ENCODE peak calls at places on chromosomes 11 and 22, in five cellular contexts. One of them, this sample, is unnamed.

GRCh38 chr22:26995222-26995621 is 337.8 kb downstream of the MIAT start:
- DNase-seq in pancreas: peak; percentile 73
- DNase-seq in mammary epithelial cell: no peak
- DNase-seq in endothelial cell of umbilical vein: no peak
- DNase-seq in PC-9: no peak
- DNase-seq in this sample: no peak

GRCh38 chr22:18110194-18110943 is at the start of gene TUBA8:
- DNase-seq in pancreas: peak; percentile 60
- DNase-seq in mammary epithelial cell: peak; percentile 25
- DNase-seq in endothelial cell of umbilical vein: peak; percentile 29
- DNase-seq in PC-9: no peak
- DNase-seq in this sample: peak; percentile 14

GRCh38 chr11:134554106-134554505 is 142.1 kb upstream of the B3GAT1 start:
- DNase-seq in pancreas: no peak
- DNase-seq in mammary epithelial cell: no peak
- DNase-seq in endothelial cell of umbilical vein: no peak
- DNase-seq in PC-9: no peak
- DNase-seq in this sample: no peak

GRCh38 chr11:134714021-134714656 is 302.1 kb upstream of the B3GAT1 start:
- DNase-seq in pancreas: no peak
- DNase-seq in mammary epithelial cell: no peak
- DNase-seq in endothelial cell of umbilical vein: no peak
- DNase-seq in PC-9: no peak
- DNase-seq in this sample: no peak

GRCh38 chr22:20433686-20434241 is 3.9 kb downstream of the SCARF2 start:
- DNase-seq in pancreas: no peak
- DNase-seq in mammary epithelial cell: no peak
- DNase-seq in endothelial cell of umbilical vein: no peak
- DNase-seq in PC-9: no peak
- DNase-seq in this sample: no peak

GRCh38 chr11:32081129-32081641 is 9.7 kb upstream of the RCN1 start:
- DNase-seq in pancreas: no peak
- DNase-seq in mammary epithelial cell: peak; percentile 71
- DNase-seq in endothelial cell of umbilical vein: no peak
- DNase-seq in PC-9: peak; percentile 71
- DNase-seq in this sample: peak; percentile 40

GRCh38 chr11:70398834-70399680 is 728 bp downstream of the CTTN start:
- DNase-seq in pancreas: peak; percentile 59
- DNase-seq in mammary epithelial cell: no peak
- DNase-seq in endothelial cell of umbilical vein: no peak
- DNase-seq in PC-9: no peak
- DNase-seq in this sample: no peak

GRCh38 chr22:36383110-36383581 is 4.6 kb downstream of the MYH9 start:
- DNase-seq in pancreas: no peak
- DNase-seq in mammary epithelial cell: peak; percentile 82
- DNase-seq in endothelial cell of umbilical vein: peak; percentile 47
- DNase-seq in PC-9: peak; percentile 85
- DNase-seq in this sample: peak; percentile 73

GRCh38 chr11:71237853-71238252 is 14.5 kb downstream of the SHANK2 start:
- DNase-seq in pancreas: no peak
- DNase-seq in mammary epithelial cell: no peak
- DNase-seq in endothelial cell of umbilical vein: no peak
- DNase-seq in PC-9: no peak
- DNase-seq in this sample: no peak

GRCh38 chr11:1453611-1454386 is 32.8 kb downstream of the MOB2 start:
- DNase-seq in pancreas: peak; percentile 72
- DNase-seq in mammary epithelial cell: no peak
- DNase-seq in endothelial cell of umbilical vein: no peak
- DNase-seq in PC-9: no peak
- DNase-seq in this sample: no peak

GRCh38 chr11:15663778-15664218 is 549.1 kb downstream of the INSC start:
- DNase-seq in pancreas: no peak
- DNase-seq in mammary epithelial cell: no peak
- DNase-seq in endothelial cell of umbilical vein: no peak
- DNase-seq in PC-9: no peak
- DNase-seq in this sample: no peak

GRCh38 chr11:69449320-69450063 is 32.0 kb upstream of the LINC01488 start:
- DNase-seq in pancreas: peak; percentile 46
- DNase-seq in mammary epithelial cell: no peak
- DNase-seq in endothelial cell of umbilical vein: peak; percentile 92
- DNase-seq in PC-9: peak; percentile 59
- DNase-seq in this sample: peak; percentile 59

GRCh38 chr22:46413725-46414379 is 78.3 kb downstream of the TRMU start:
- DNase-seq in pancreas: no peak
- DNase-seq in mammary epithelial cell: no peak
- DNase-seq in endothelial cell of umbilical vein: no peak
- DNase-seq in PC-9: no peak
- DNase-seq in this sample: no peak

GRCh38 chr22:35258144-35258988 is 1.1 kb downstream of the HMGXB4 start:
- DNase-seq in pancreas: no peak
- DNase-seq in mammary epithelial cell: peak; percentile 21
- DNase-seq in endothelial cell of umbilical vein: peak; percentile 45
- DNase-seq in PC-9: no peak
- DNase-seq in this sample: no peak

GRCh38 chr22:46825145-46825544 is 62.7 kb downstream of the TBC1D22A start:
- DNase-seq in pancreas: no peak
- DNase-seq in mammary epithelial cell: no peak
- DNase-seq in endothelial cell of umbilical vein: no peak
- DNase-seq in PC-9: no peak
- DNase-seq in this sample: no peak

GRCh38 chr11:16403448-16403803 is 47.1 kb upstream of the SOX6 start:
- DNase-seq in pancreas: no peak
- DNase-seq in mammary epithelial cell: no peak
- DNase-seq in endothelial cell of umbilical vein: peak; percentile 6
- DNase-seq in PC-9: no peak
- DNase-seq in this sample: no peak

GRCh38 chr11:20207781-20208621 is 47.7 kb upstream of the DBX1 start:
- DNase-seq in pancreas: no peak
- DNase-seq in mammary epithelial cell: no peak
- DNase-seq in endothelial cell of umbilical vein: no peak
- DNase-seq in PC-9: no peak
- DNase-seq in this sample: no peak

GRCh38 chr11:3109921-3110706 is 52.9 kb upstream of the CARS1 start:
- DNase-seq in pancreas: peak; percentile 52
- DNase-seq in mammary epithelial cell: peak; percentile 34
- DNase-seq in endothelial cell of umbilical vein: peak; percentile 28
- DNase-seq in PC-9: no peak
- DNase-seq in this sample: no peak

GRCh38 chr11:28384418-28384817 is 276.2 kb downstream of the METTL15 start:
- DNase-seq in pancreas: no peak
- DNase-seq in mammary epithelial cell: peak; percentile 91
- DNase-seq in endothelial cell of umbilical vein: no peak
- DNase-seq in PC-9: no peak
- DNase-seq in this sample: peak; percentile 99

GRCh38 chr11:96254854-96255253 is 88.1 kb downstream of the MAML2 start:
- DNase-seq in pancreas: no peak
- DNase-seq in mammary epithelial cell: no peak
- DNase-seq in endothelial cell of umbilical vein: no peak
- DNase-seq in PC-9: no peak
- DNase-seq in this sample: no peak

GRCh38 chr11:132644511-132644910 is 887.8 kb downstream of the OPCML start:
- DNase-seq in pancreas: no peak
- DNase-seq in mammary epithelial cell: no peak
- DNase-seq in endothelial cell of umbilical vein: no peak
- DNase-seq in PC-9: no peak
- DNase-seq in this sample: no peak

GRCh38 chr11:115606223-115607220 is 102.3 kb upstream of the CADM1 start:
- DNase-seq in pancreas: peak; percentile 36
- DNase-seq in mammary epithelial cell: no peak
- DNase-seq in endothelial cell of umbilical vein: no peak
- DNase-seq in PC-9: no peak
- DNase-seq in this sample: peak; percentile 9

GRCh38 chr11:911031-911889 is 650 bp upstream of the CHID1 start:
- DNase-seq in pancreas: peak; percentile 33
- DNase-seq in mammary epithelial cell: peak; percentile 38
- DNase-seq in endothelial cell of umbilical vein: peak; percentile 51
- DNase-seq in PC-9: peak; percentile 61
- DNase-seq in this sample: peak; percentile 59

GRCh38 chr22:46538816-46539163 is 1.4 kb upstream of the CELSR1 start:
- DNase-seq in pancreas: no peak
- DNase-seq in mammary epithelial cell: peak; percentile 78
- DNase-seq in endothelial cell of umbilical vein: no peak
- DNase-seq in PC-9: peak; percentile 62
- DNase-seq in this sample: peak; percentile 38

GRCh38 chr22:43878831-43879550 is 12.8 kb downstream of the PNPLA5 start:
- DNase-seq in pancreas: no peak
- DNase-seq in mammary epithelial cell: no peak
- DNase-seq in endothelial cell of umbilical vein: no peak
- DNase-seq in PC-9: no peak
- DNase-seq in this sample: no peak

DNA sequence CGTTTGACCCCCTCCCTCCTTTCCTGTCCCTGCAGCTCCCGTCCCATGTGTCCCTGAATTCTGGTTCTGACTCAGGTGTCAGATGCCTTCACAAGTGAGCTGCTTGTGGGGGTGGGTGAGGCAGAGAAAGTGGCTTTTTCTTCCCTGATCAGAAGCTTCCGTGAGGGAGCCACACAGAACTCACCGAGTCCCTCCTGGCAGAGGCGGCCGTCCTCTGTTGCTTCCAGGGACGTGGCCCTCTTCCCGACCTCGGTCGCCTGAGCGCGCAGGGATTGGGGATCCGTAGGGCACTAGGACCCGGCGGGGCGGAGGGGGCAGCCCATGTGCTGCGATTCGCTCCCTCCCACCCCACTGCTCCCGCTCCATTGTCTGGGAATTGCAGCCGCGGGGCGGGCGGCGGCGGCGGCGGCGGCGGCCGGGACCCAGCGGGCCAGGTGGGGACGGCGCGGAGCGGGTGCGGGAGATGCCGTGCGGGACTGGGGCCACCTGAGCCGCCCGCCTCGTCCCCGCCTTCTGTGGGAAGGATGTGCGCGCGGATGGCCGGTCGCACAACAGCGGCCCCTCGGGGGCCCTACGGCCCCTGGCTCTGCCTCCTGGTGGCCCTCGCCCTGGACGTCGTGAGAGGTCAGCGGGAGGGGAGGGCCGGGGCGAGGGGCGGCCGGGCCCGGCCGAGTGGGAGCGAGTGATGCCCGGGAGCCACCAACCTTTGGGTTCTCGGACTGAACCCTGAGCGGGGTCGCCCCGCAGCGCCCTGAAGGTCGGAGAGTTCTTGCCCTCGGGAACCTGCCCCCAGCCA is at the start of gene TMEM132A:
- DNase-seq in pancreas: peak; percentile 77
- DNase-seq in mammary epithelial cell: peak; percentile 70
- DNase-seq in endothelial cell of umbilical vein: peak; percentile 61
- DNase-seq in PC-9: peak; percentile 47
- DNase-seq in this sample: peak; percentile 62
- TF ChIP-seq CTCF in pancreas: no peak
- TF ChIP-seq CTCF in mammary epithelial cell: no peak
- TF ChIP-seq CTCF in endothelial cell of umbilical vein: peak; percentile 4
- TF ChIP-seq CTCF in PC-9: no peak
- TF ChIP-seq CTCF in this sample: no peak

DNA sequence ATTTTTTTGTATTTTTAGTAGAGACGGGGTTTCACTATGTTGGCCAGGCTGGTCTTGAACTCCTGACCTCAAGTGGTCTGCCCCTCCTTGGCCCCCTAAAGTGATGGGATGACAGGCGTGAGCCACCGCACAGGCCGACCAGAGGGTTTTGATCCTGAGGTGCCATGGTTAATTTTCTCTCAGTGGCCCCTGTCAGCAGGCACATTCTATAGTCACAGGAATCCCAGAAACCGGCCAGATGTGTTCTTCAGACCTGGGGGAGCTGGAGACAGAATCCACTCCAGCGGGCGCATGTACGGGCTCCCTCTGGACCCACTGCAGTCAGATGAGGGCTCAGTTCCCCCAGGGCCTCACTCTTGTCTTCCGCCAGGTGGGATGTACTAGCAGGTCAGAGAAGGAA is 17.0 kb downstream of the IGLL1 start:
- DNase-seq in pancreas: no peak
- DNase-seq in mammary epithelial cell: no peak
- DNase-seq in endothelial cell of umbilical vein: no peak
- DNase-seq in PC-9: no peak
- DNase-seq in this sample: no peak
- H3K27me3 ChIP-seq in pancreas: no peaks in the 10 kb centered on the region
- H3K27me3 ChIP-seq in mammary epithelial cell: peaks cover 18% of the 10 kb centered on the region
- H3K27me3 ChIP-seq in endothelial cell of umbilical vein: peaks cover 19% of the 10 kb centered on the region
- H3K27me3 ChIP-seq in PC-9: peaks cover 45% of the 10 kb centered on the region
- H3K27me3 ChIP-seq in this sample: peaks cover 17% of the 10 kb centered on the region

GRCh38 chr11:73760066-73760679 is 701 bp downstream of the RAB6A start:
- DNase-seq in pancreas: peak; percentile 76
- DNase-seq in mammary epithelial cell: peak; percentile 18
- DNase-seq in endothelial cell of umbilical vein: peak; percentile 49
- DNase-seq in PC-9: no peak
- DNase-seq in this sample: no peak

GRCh38 chr11:73760680-73761402 is at the start of gene RAB6A:
- DNase-seq in pancreas: peak; percentile 100
- DNase-seq in mammary epithelial cell: peak; percentile 99
- DNase-seq in endothelial cell of umbilical vein: peak; percentile 100
- DNase-seq in PC-9: peak; percentile 98
- DNase-seq in this sample: peak; percentile 100

GRCh38 chr11:73762732-73763131 is 1.9 kb upstream of the RAB6A start:
- DNase-seq in pancreas: no peak
- DNase-seq in mammary epithelial cell: no peak
- DNase-seq in endothelial cell of umbilical vein: no peak
- DNase-seq in PC-9: no peak
- DNase-seq in this sample: no peak

GRCh38 chr11:73759520-73760065 is 1.3 kb downstream of the RAB6A start:
- DNase-seq in pancreas: no peak
- DNase-seq in mammary epithelial cell: no peak
- DNase-seq in endothelial cell of umbilical vein: peak; percentile 60
- DNase-seq in PC-9: no peak
- DNase-seq in this sample: no peak

GRCh38 chr11:73761403-73761945 is 600 bp upstream of the RAB6A start:
- DNase-seq in pancreas: peak; percentile 48
- DNase-seq in mammary epithelial cell: peak; percentile 15
- DNase-seq in endothelial cell of umbilical vein: no peak
- DNase-seq in PC-9: no peak
- DNase-seq in this sample: no peak
- TF ChIP-seq CTCF in pancreas: peak; percentile 0
- TF ChIP-seq CTCF in mammary epithelial cell: no peak
- TF ChIP-seq CTCF in endothelial cell of umbilical vein: no peak
- TF ChIP-seq CTCF in PC-9: no peak
- TF ChIP-seq CTCF in this sample: no peak

DNA sequence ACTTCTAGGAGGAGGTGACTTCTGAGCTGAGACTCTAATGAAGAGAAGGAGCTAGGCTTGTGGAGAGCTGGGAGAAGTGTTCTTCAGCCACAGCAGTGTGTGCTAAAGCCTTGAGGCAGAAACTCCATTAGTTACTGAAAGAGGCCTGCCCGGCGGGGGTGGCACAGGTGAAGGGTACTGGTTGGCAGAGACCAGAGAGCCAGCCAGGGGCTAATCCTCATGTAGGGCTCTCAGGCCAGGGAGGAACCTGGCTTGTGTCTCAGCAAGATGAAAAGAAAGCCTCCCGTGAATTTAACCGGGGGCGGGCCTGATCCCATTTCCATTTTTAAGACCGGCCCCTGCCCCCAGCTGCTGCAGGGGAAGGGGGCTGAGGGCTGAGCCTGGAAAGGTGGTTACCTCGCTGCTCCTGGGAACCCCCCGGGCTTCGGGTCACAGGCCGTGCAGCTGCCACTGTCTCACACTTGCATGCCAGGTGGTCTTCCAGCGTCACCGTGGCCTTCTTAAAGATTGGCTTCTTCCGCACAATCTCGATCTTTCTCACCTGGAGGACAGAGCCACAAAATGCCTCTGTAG is 15.0 kb downstream of the PDGFB start:
- DNase-seq in pancreas: peak; percentile 17
- DNase-seq in mammary epithelial cell: no peak
- DNase-seq in endothelial cell of umbilical vein: no peak
- DNase-seq in PC-9: no peak
- DNase-seq in this sample: no peak
- H3K27me3 ChIP-seq in pancreas: no peaks in the 10 kb centered on the region
- H3K27me3 ChIP-seq in mammary epithelial cell: no peaks in the 10 kb centered on the region
- H3K27me3 ChIP-seq in endothelial cell of umbilical vein: no peaks in the 10 kb centered on the region
- H3K27me3 ChIP-seq in PC-9: no peaks in the 10 kb centered on the region
- H3K27me3 ChIP-seq in this sample: no peaks in the 10 kb centered on the region

GRCh38 chr11:61453702-61454101 is 23.8 kb downstream of the SDHAF2 start:
- DNase-seq in pancreas: no peak
- DNase-seq in mammary epithelial cell: no peak
- DNase-seq in endothelial cell of umbilical vein: no peak
- DNase-seq in PC-9: no peak
- DNase-seq in this sample: no peak
- TF ChIP-seq CTCF in pancreas: no peak
- TF ChIP-seq CTCF in mammary epithelial cell: no peak
- TF ChIP-seq CTCF in endothelial cell of umbilical vein: no peak
- TF ChIP-seq CTCF in PC-9: no peak
- TF ChIP-seq CTCF in this sample: no peak

This sample was measured in brain microvascular endothelial cell.